ENCODE peak calls at places on chromosomes 6 and 20, in four cellular contexts. T is AG10803, L is HCT116, P is bronchial epithelial cell. V is an unnamed sample.

GRCh38 chr6:118284736-118285360 is 263.2 kb upstream of the PLN start:
- DNase-seq in T (peak), L (no peak), P (no peak), V (no peak)

GRCh38 chr20:19583532-19584175 is 174.4 kb upstream of the RIN2 start:
- DNase-seq in T (peak), L (peak), P (peak), V (peak)

GRCh38 chr20:50052952-50053789 is 59.8 kb downstream of the UBE2V1 start:
- DNase-seq in T (no peak), L (no peak), P (no peak), V (no peak)

GRCh38 chr6:26494117-26494516 is 6.0 kb upstream of the BTN1A1 start:
- DNase-seq in T (no peak), L (no peak), P (no peak), V (no peak)

GRCh38 chr6:105968230-105968954 is 117.7 kb upstream of the PRDM1 start:
- DNase-seq in T (no peak), L (no peak), P (peak), V (no peak)

GRCh38 chr20:7943891-7944290 is 3.6 kb upstream of the HAO1 start:
- DNase-seq in T (no peak), L (no peak), P (no peak), V (no peak)

GRCh38 chr6:5518936-5519491 is 257.7 kb downstream of the FARS2 start:
- DNase-seq in T (no peak), L (no peak), P (no peak), V (no peak)

GRCh38 chr6:44126320-44127149 is 717 bp downstream of the MRPL14 start:
- DNase-seq in T (peak), L (no peak), P (peak), V (peak)

GRCh38 chr20:32648761-32649615 is 24.8 kb downstream of the C20orf203 start:
- DNase-seq in T (no peak), L (peak), P (peak), V (no peak)

GRCh38 chr6:90004511-90004910 is 110.2 kb downstream of the GJA10 start:
- DNase-seq in T (no peak), L (no peak), P (no peak), V (no peak)

GRCh38 chr6:75930954-75931689 is 141.3 kb downstream of the IMPG1 start:
- DNase-seq in T (peak), L (no peak), P (no peak), V (no peak)

GRCh38 chr20:419556-420168 is 11.6 kb downstream of the RBCK1 start:
- DNase-seq in T (no peak), L (peak), P (no peak), V (no peak)

GRCh38 chr6:137051790-137052472 is 7.2 kb upstream of the IL20RA start:
- DNase-seq in T (no peak), L (peak), P (peak), V (no peak)

GRCh38 chr6:28408076-28408802 is 8.7 kb upstream of the ZSCAN12 start:
- DNase-seq in T (no peak), L (no peak), P (peak), V (no peak)

GRCh38 chr20:36463212-36464061 is 77.9 kb upstream of the MYL9 start:
- DNase-seq in T (no peak), L (no peak), P (no peak), V (no peak)

GRCh38 chr6:5442319-5442718 is 181.0 kb downstream of the FARS2 start:
- DNase-seq in T (no peak), L (no peak), P (no peak), V (no peak)

GRCh38 chr20:33890557-33890956 is 79.4 kb downstream of the CHMP4B start:
- DNase-seq in T (no peak), L (no peak), P (no peak), V (no peak)

GRCh38 chr20:32678948-32679347 is 5.2 kb upstream of the C20orf203 start:
- DNase-seq in T (peak), L (no peak), P (no peak), V (no peak)

GRCh38 chr6:27592481-27593199 is 119.7 kb upstream of the ZNF184 start:
- DNase-seq in T (peak), L (no peak), P (peak), V (no peak)

GRCh38 chr6:106145741-106146227 is 59.6 kb downstream of the PRDM1 start:
- DNase-seq in T (no peak), L (no peak), P (peak), V (no peak)

GRCh38 chr6:109595998-109596397 is 95.0 kb downstream of the AK9 start:
- DNase-seq in T (peak), L (peak), P (peak), V (no peak)
- TF ChIP-seq CTCF in T (peak), L (peak), P (peak), V (peak)

GRCh38 chr6:42141603-42142117 is 760 bp downstream of the C6orf132 start:
- DNase-seq in T (no peak), L (no peak), P (peak), V (no peak)

GRCh38 chr6:42140756-42141602 is 1.4 kb downstream of the C6orf132 start:
- DNase-seq in T (peak), L (no peak), P (peak), V (no peak)

GRCh38 chr6:42140051-42140450 is 2.4 kb downstream of the C6orf132 start:
- DNase-seq in T (peak), L (no peak), P (peak), V (peak)

GRCh38 chr6:42138630-42139619 is 3.5 kb downstream of the C6orf132 start:
- DNase-seq in T (no peak), L (no peak), P (peak), V (no peak)

GRCh38 chr6:42142118-42142835 is at the start of gene C6orf132:
- DNase-seq in T (peak), L (no peak), P (peak), V (no peak)
- TF ChIP-seq CTCF in T (no peak), L (no peak), P (peak), V (no peak)

DNA sequence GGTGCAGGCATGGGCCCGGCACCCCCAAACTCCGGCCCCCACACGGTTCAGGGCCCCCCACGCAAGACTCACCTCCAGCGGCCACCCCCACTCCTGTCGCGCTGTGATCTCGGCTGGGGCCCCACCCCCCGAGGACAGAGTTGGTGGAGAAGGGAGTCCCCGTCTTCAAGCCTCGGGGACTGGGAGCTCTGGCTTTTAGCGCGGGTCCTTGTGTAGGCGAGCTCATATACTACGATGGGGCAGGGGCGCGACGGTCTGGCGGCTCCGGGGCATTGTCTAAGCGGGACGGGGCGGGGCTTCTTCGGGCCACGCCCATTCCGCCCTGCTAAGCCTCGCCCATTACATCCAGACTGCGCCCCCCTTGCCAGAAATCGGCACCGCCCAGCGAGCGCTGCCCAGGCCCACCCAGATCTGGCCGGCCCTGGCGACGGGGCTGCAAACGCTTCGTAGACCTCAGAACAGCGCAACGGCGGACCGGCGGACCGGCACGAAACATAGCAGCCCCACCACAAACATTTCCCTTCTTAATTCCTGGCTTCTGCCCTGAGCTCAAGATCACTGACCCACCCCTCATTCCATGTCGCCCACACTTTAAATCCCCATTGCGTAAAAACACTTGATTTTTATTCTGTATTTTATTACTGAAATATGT is 1.0 kb upstream of the DDAH2 start:
- DNase-seq in T (peak), L (peak), P (peak), V (peak)
- TF ChIP-seq CTCF in T (no peak), L (no peak), P (no peak), V (no peak)

DNA sequence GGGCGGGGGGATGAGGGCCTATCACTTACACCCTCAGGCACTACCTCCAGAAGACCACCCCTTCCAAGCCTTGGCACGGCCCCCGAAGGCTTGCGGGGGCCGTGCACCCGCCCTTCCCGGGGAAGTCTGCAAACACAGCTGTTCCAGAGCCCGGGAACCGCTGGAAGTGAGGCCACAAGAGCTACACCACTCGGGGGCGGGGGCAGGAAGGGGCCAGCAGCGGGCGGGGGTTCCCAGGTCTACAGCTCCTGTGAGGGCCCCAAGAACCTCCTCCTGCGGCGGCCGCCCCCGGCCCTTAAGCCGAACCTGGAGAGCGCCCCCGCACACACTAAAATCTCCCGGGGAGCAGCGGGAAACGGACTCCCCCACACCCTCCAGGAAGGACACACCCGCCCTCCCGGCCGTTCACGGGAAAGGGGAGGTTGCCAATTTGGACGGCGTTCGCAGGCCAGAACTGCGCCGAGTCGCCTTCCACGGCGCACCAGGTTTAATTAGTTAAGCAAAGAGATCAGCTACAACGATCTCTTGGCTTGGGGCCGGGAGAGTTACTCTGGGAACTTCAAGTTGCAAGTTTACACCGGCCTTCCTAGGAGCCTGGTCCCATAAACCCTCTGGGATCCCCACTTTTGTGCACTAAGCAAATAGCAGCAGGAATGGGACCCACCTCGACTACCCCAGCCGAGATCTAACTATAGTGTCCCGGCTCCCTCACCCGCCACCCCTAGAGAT is 1.8 kb downstream of the JAG1 start:
- DNase-seq in T (peak), L (no peak), P (no peak), V (no peak)
- TF ChIP-seq CTCF in T (no peak), L (no peak), P (no peak), V (no peak)

GRCh38 chr6:143061597-143062385 is 1.1 kb downstream of the AIG1 start:
- DNase-seq in T (no peak), L (no peak), P (peak), V (no peak)

GRCh38 chr6:143062551-143062950 is 1.9 kb downstream of the AIG1 start:
- DNase-seq in T (no peak), L (no peak), P (no peak), V (no peak)

GRCh38 chr6:143059616-143060353 is 904 bp upstream of the AIG1 start:
- DNase-seq in T (peak), L (peak), P (peak), V (no peak)

GRCh38 chr6:143060354-143060805 is 309 bp upstream of the AIG1 start:
- DNase-seq in T (peak), L (peak), P (peak), V (peak)

DNA sequence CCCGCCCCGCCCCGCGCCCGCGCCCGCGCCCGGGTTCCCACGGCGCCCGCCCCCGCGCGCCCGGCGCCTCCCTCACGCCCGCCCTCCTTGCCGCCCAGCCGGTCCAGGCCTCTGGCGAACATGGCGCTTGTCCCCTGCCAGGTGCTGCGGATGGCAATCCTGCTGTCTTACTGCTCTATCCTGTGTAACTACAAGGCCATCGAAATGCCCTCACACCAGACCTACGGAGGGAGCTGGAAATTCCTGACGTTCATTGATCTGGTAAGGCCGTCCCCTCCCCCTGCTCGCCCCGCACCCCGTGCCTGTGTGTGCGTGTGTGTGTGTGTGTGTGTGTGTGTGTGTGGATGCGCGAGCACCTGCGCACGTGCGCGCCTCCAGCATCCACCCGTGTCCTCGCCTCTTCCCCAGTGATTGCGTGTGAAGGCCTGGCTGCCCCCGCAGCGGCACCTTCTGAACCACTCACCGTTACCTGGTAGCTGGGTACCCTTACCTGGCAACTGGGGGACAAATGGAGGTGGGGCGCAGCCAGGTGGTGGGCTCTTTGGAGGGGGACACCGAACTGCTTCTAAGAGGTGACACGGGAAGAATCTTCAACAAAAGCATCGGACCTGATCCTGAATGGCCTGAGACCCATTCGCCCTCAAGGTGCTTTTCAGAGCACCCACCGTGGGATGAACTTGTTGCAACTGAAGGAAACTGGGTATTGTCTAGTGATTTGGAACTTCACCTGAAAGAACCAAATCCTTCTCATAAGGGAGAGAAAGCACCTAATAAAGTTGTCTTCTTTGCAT is at the start of gene AIG1:
- DNase-seq in T (no peak), L (peak), P (peak), V (peak)
- TF ChIP-seq CTCF in T (no peak), L (no peak), P (no peak), V (no peak)

DNA sequence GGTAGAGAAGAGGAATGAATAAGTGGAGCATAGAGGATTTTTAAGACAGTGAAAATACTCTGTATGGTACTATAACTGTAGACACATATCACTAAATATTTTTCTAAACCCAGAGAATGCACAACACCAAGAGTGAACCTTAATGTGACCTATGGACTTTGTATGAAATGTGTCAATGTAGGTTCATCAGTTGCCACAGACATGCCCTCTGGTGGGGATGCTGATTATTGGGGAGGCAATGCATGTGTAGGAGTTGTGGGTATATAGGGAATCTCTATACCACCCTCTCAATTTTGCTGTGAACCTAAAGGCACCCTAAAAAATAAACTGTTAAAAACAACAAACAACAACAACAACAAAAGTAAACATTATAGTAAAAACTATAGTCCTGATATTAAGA is 293.7 kb downstream of the RNF144B start:
- DNase-seq in T (no peak), L (no peak), P (peak), V (no peak)
- TF ChIP-seq CTCF in T (peak), L (peak), P (peak), V (no peak)

GRCh38 chr20:51494241-51495110 is 48.0 kb downstream of the NFATC2 start:
- DNase-seq in T (no peak), L (no peak), P (no peak), V (peak)
- TF ChIP-seq CTCF in T (no peak), L (no peak), P (no peak), V (no peak)

GRCh38 chr6:33297956-33298772 is 578 bp downstream of the RGL2 start:
- DNase-seq in T (peak), L (peak), P (peak), V (peak)
- TF ChIP-seq CTCF in T (peak), L (no peak), P (no peak), V (no peak)

GRCh38 chr6:79466222-79466834 is 70.9 kb downstream of the LCA5 start:
- DNase-seq in T (peak), L (peak), P (peak), V (no peak)
- TF ChIP-seq CTCF in T (peak), L (peak), P (peak), V (peak)

DNA sequence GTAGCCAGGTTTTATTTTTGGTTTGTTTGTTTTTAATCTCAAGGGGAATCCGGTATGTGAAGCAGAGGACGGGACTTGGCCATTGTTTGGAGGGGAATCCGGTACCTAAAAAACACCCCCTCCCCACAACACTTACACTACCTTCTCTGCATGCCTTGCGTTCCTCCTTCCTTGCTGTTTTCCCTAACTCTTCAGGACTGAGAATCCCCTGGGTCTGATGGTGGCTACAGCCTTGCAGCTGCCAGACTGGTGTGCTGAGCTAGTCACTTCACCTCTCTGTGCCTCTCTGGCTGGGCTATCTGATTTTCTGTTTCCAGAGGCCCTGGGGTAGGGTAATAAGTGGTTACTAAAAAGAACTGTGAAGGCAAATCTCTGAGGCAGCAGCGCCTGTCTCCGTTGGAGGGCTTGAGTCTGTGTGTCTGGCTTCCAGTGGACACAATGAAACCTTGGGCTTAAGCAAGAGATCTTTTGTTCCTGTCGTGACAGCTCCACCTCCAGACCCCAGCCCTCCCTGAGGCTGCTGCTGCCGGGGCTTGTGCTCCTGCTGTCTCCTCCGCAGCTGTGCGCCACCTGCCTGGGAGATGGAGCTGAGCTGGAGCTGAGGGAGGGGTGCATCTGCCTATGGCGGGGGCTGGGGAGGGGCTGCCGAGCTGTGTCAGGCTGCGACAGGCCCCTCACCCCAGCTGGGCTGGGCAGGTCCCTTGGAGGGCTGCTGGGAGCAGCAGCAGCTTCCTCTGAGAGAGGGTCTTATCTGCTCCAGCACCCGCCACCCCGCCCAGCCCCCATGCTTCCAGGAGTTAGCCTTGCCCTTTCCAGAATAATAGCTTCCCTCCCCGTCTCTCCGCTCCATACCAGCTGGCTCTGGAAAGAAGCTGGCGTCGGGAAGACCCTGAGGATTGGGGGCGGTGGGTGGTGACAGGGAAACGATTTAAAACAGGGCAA is 65.8 kb upstream of the CCDC167 start:
- DNase-seq in T (no peak), L (no peak), P (no peak), V (no peak)
- TF ChIP-seq CTCF in T (no peak), L (no peak), P (peak), V (no peak)